ENCODE peak calls at places on chromosomes 11 and 22, in ten cellular contexts. H is dorsolateral prefrontal cortex; E is cardiac fibroblast; Y is HFF-Myc; Z is CD4-positive, alpha-beta T cell; C is tibial nerve; A is uterus; B is endothelial cell; X is colonic mucosa; I is epithelial cell of proximal tubule. W is an unnamed sample.

GRCh38 chr22:19271856-19272535 is 19.5 kb downstream of the CLTCL1 start:
- DNase-seq in Z (no peak), C (no peak), Y (no peak), H (no peak), X (no peak), A (no peak), B (no peak), I (no peak), E (peak; percentile 58), W (no peak)

GRCh38 chr11:19510468-19510867 is 202.2 kb upstream of the NAV2 start:
- DNase-seq in B (no peak), E (no peak), Y (no peak), Z (no peak), H (no peak), I (no peak), X (no peak), A (no peak), C (no peak), W (no peak)

GRCh38 chr22:35399114-35399677 is 744 bp upstream of the MCM5 start:
- DNase-seq in X (no peak), E (no peak), Y (no peak), A (no peak), Z (no peak), B (no peak), H (no peak), I (no peak), C (no peak), W (no peak)

GRCh38 chr11:123033895-123034294 is 28.0 kb downstream of the HSPA8 start:
- DNase-seq in Z (no peak), H (no peak), Y (no peak), B (no peak), I (no peak), X (no peak), A (no peak), C (no peak), E (peak; percentile 57), W (no peak)

GRCh38 chr11:35227551-35228341 is 88.8 kb downstream of the CD44 start:
- DNase-seq in Z (no peak), B (no peak), X (no peak), E (no peak), Y (no peak), A (no peak), I (no peak), H (no peak), C (no peak), W (no peak)

GRCh38 chr11:8872017-8872416 is 39.0 kb upstream of the AKIP1 start:
- DNase-seq in C (no peak), B (no peak), Z (no peak), I (no peak), X (no peak), A (no peak), H (no peak), E (no peak), Y (no peak), W (no peak)

GRCh38 chr11:73766763-73767162 is 5.9 kb upstream of the RAB6A start:
- DNase-seq in B (no peak), C (no peak), E (no peak), H (no peak), I (no peak), A (no peak), Y (no peak), X (no peak), Z (no peak), W (no peak)

GRCh38 chr11:36451045-36451444 is 59.0 kb downstream of the TRAF6 start:
- DNase-seq in I (no peak), B (no peak), Z (no peak), E (no peak), C (no peak), A (no peak), X (no peak), Y (no peak), H (no peak), W (no peak)

GRCh38 chr11:72752088-72752914 is at the start of gene ARAP1:
- DNase-seq in C (peak; percentile 47), Z (peak; percentile 69), I (no peak), E (peak; percentile 63), B (peak; percentile 59), H (peak; percentile 54), A (peak; percentile 77), X (peak; percentile 82), Y (no peak), W (peak; percentile 55)

GRCh38 chr11:132177106-132177505 is 806.7 kb downstream of the NTM start:
- DNase-seq in B (peak; percentile 33), E (peak; percentile 66), Z (no peak), I (peak; percentile 15), Y (peak; percentile 37), H (no peak), A (no peak), C (no peak), X (no peak), W (peak; percentile 23)

GRCh38 chr11:122642971-122643370 is 12.6 kb upstream of the UBASH3B start:
- DNase-seq in B (no peak), C (no peak), Z (no peak), X (no peak), E (peak; percentile 65), Y (no peak), H (no peak), I (no peak), A (no peak), W (no peak)

GRCh38 chr11:12765428-12765827 is 91.2 kb downstream of the TEAD1 start:
- DNase-seq in A (no peak), Z (no peak), E (peak; percentile 37), H (peak; percentile 21), I (no peak), X (peak; percentile 24), B (no peak), C (no peak), Y (no peak), W (no peak)

GRCh38 chr11:99370557-99371200 is 349.9 kb downstream of the CNTN5 start:
- DNase-seq in X (no peak), Z (no peak), E (peak; percentile 73), C (no peak), Y (no peak), I (no peak), B (no peak), A (peak; percentile 13), H (peak; percentile 15), W (no peak)

GRCh38 chr11:47688101-47688500 is 27.1 kb downstream of the AGBL2 start:
- DNase-seq in H (no peak), Z (no peak), E (no peak), C (no peak), B (no peak), X (no peak), I (no peak), A (no peak), Y (no peak), W (no peak)

DNA sequence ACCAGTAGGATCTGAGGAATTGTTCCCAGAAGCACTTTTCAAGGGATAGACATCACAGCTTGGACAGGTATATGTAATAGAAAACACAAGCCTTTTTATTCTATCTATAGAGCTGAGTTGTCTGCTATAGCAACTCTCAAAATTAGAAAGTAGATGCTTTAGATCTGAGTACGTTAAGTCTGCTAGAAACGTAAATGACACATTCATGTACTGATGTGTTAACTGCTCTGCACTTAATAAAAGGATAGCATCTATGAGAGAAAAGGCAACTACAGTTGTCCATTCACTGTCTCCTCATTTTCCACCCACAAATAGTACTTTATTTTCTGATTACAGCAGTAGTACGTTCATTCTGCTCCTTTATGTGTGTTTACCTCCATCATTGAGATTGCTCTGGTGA is 6.0 kb upstream of the STT3A start:
- DNase-seq in C (no peak), Z (no peak), A (no peak), Y (no peak), B (no peak), E (no peak), H (no peak), X (no peak), I (no peak), W (no peak)
- TF ChIP-seq CTCF in C (no peak), Z (no peak), A (no peak), Y (no peak), B (no peak), E (no peak), H (no peak), X (no peak), I (no peak), W (no peak)

DNA sequence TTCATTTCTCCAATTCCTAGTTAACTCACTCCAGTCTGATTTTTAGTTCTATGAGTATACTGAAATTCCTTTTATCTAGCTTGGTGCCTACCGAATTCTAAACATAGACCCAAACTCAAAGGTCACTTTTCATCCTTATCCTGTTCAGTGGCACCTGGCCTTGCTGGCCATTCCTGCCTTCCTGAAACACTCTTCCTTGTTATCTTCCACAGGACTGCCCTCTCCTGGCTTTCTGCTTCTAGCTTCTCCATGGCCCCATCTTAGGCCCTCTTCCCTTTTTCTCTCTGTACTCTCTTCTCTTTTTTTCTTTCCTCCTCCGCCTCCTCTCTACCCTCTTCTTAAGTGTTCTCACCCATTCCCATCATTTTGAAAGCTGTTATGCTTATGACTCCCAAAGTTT is 87.3 kb downstream of the WNT11 start:
- DNase-seq in C (no peak), I (no peak), Z (no peak), X (no peak), E (no peak), Y (no peak), H (no peak), B (no peak), A (no peak), W (no peak)
- TF ChIP-seq CTCF in C (no peak), I (peak; percentile 21), Z (no peak), X (peak; percentile 16), E (no peak), Y (no peak), H (no peak), B (no peak), A (no peak), W (no peak)

DNA sequence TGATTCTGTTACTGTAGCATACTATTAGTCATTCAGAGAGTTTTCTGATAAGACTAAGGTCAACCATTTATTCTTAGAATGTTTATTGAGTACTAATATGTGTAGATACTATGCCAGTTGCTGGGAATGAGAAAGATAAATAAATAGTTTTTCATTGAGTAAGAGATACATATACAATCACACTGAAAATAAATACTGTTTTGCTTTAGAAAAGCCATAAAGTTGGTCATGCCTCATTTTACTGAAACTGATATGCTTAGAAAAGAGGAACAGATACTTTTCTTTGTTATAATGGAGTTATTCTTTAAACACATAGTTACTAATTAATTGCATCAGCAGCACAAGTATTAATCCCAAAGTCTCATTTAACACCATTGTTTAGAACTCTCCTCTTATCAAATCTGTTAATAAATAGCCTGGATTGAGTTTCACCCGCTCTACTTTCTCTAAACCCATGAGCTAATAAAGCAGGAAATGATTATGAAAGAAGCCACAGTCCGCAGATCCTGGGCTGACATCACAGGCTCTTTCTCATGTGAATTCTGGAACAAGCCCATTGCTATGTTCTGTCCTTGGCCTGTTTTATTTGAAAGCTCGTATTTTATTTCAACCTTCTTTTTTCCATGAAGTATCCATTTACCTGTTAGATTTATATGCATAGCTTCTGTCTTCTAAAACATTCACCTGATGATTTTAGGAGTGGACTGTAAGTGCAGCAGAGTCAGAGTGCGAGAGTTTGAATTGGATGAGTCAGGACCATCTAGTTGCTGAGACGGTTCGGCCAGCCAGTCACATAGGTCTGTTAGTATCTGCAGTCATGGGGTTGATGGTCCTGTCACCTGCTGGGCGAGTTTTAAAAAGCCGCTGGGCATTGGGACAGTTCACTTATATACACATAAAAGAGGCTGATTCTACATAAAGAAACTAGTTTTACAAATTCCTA is 35.5 kb downstream of the PIWIL4 start:
- DNase-seq in C (no peak), A (peak; percentile 64), Z (no peak), B (peak; percentile 73), X (no peak), Y (peak; percentile 39), H (peak; percentile 52), E (peak; percentile 86), I (peak; percentile 98), W (no peak)
- TF ChIP-seq CTCF in C (peak; percentile 36), A (no peak), Z (peak; percentile 52), B (peak; percentile 51), X (peak; percentile 67), Y (peak; percentile 59), H (peak; percentile 78), E (peak; percentile 52), I (no peak), W (no peak)

GRCh38 chr11:77471520-77472234 is 2.2 kb downstream of the PAK1 start:
- DNase-seq in C (no peak), Y (no peak), E (no peak), B (peak; percentile 51), H (peak; percentile 32), A (no peak), Z (no peak), I (no peak), X (peak; percentile 91), W (peak; percentile 22)
- TF ChIP-seq CTCF in C (no peak), Y (peak; percentile 10), E (no peak), B (peak; percentile 18), H (peak; percentile 27), A (no peak), Z (no peak), I (peak; percentile 49), X (no peak), W (peak; percentile 56)